ENCODE peak calls at places on chromosomes 13 and 19, in four cellular contexts. P is K562, M is WTC11, S is SK-N-SH. D is an unnamed sample.
A peak's percentile ranks its signal among the peaks of the same experiment; 100 is the strongest.

GRCh38 chr19:6686628-6686975 is 16.6 kb upstream of the TNFSF14 start:
- DNase-seq in P (no peak), M (no peak), S (no peak), D (no peak)

GRCh38 chr13:43545317-43545874 is 241.4 kb downstream of the ENOX1 start:
- DNase-seq in S (no peak), M (no peak), P (no peak), D (no peak)

GRCh38 chr13:39688278-39688677 is 32.8 kb downstream of the COG6 start:
- DNase-seq in M (no peak), S (no peak), P (no peak), D (no peak)

GRCh38 chr19:13850910-13851753 is 25.8 kb upstream of the NANOS3 start:
- DNase-seq in M (no peak), S (peak; percentile 42), P (peak; percentile 76), D (no peak)

GRCh38 chr19:6086081-6086858 is 24.0 kb downstream of the RFX2 start:
- DNase-seq in M (no peak), S (no peak), P (no peak), D (no peak)

GRCh38 chr19:1482361-1483066 is 3.5 kb upstream of the C19orf25 start:
- DNase-seq in M (no peak), S (peak; percentile 51), P (peak; percentile 59), D (no peak)

GRCh38 chr13:28177877-28178276 is 39.5 kb downstream of the PAN3 start:
- DNase-seq in S (no peak), P (no peak), M (no peak), D (no peak)

GRCh38 chr19:18274303-18274775 is at the start of gene IQCN:
- DNase-seq in S (no peak), P (no peak), M (no peak), D (no peak)

GRCh38 chr19:33459691-33460090 is 61.9 kb downstream of the PEPD start:
- DNase-seq in M (no peak), P (no peak), S (no peak), D (no peak)

GRCh38 chr13:24263652-24264051 is 45.7 kb upstream of the C1QTNF9 start:
- DNase-seq in S (no peak), P (no peak), M (no peak), D (no peak)

GRCh38 chr19:38711726-38712153 is 32.5 kb downstream of the CAPN12 start:
- DNase-seq in S (no peak), M (no peak), P (no peak), D (no peak)

GRCh38 chr19:18742838-18743237 is 48.3 kb downstream of the COMP start:
- DNase-seq in M (no peak), P (peak; percentile 42), S (no peak), D (no peak)

GRCh38 chr19:50324331-50324730 is 4.8 kb downstream of the KCNC3 start:
- DNase-seq in M (no peak), P (no peak), S (no peak), D (no peak)

GRCh38 chr13:112754281-112755025 is 64.6 kb downstream of the ATP11A start:
- DNase-seq in M (no peak), S (no peak), P (no peak), D (no peak)

GRCh38 chr13:105573134-105573533 is 962.3 kb downstream of the EFNB2 start:
- DNase-seq in S (no peak), M (no peak), P (no peak), D (no peak)

GRCh38 chr13:93151277-93151676 is 75.3 kb upstream of the GPC6 start:
- DNase-seq in M (no peak), P (no peak), S (no peak), D (no peak)

GRCh38 chr13:113852536-113853517 is 11.0 kb downstream of the GAS6 start:
- DNase-seq in S (no peak), M (no peak), P (no peak), D (no peak)

GRCh38 chr13:83019986-83020385 is 862.3 kb downstream of the SLITRK1 start:
- DNase-seq in M (no peak), P (no peak), S (no peak), D (no peak)

GRCh38 chr19:28932446-28932845 is 280.5 kb downstream of the UQCRFS1 start:
- DNase-seq in S (no peak), M (no peak), P (no peak), D (no peak)

GRCh38 chr13:48626077-48626449 is 27.7 kb upstream of the CYSLTR2 start:
- DNase-seq in P (no peak), S (no peak), M (no peak), D (no peak)

GRCh38 chr19:55418185-55418584 is 10.6 kb upstream of the UBE2S start:
- DNase-seq in S (peak; percentile 83), M (peak; percentile 71), P (peak; percentile 62), D (no peak)
- TF ChIP-seq USF1 in S (no peak), M (no peak), P (no peak), D (no peak)

GRCh38 chr19:36421749-36422481 is 3.5 kb upstream of the ZFP82 start:
- DNase-seq in S (no peak), P (no peak), M (no peak), D (no peak)
- TF ChIP-seq USF1 in S (no peak), P (no peak), M (no peak), D (no peak)

GRCh38 chr13:106680796-106681482 is 113.0 kb upstream of the ARGLU1 start:
- DNase-seq in M (peak; percentile 70), S (no peak), P (no peak), D (no peak)
- TF ChIP-seq USF1 in M (no peak), S (no peak), P (no peak), D (no peak)

GRCh38 chr19:42268704-42269517 is at the start of gene CIC:
- DNase-seq in S (peak; percentile 94), M (peak; percentile 100), P (peak; percentile 87), D (peak; percentile 100)

GRCh38 chr19:42271045-42271419 is 2.0 kb downstream of the CIC start:
- DNase-seq in P (no peak), M (no peak), S (no peak), D (no peak)

GRCh38 chr19:42271861-42272534 is 2.9 kb downstream of the CIC start:
- DNase-seq in S (no peak), P (no peak), M (no peak), D (no peak)

GRCh38 chr19:42269518-42270345 is 680 bp downstream of the CIC start:
- DNase-seq in P (no peak), M (no peak), S (no peak), D (no peak)

DNA sequence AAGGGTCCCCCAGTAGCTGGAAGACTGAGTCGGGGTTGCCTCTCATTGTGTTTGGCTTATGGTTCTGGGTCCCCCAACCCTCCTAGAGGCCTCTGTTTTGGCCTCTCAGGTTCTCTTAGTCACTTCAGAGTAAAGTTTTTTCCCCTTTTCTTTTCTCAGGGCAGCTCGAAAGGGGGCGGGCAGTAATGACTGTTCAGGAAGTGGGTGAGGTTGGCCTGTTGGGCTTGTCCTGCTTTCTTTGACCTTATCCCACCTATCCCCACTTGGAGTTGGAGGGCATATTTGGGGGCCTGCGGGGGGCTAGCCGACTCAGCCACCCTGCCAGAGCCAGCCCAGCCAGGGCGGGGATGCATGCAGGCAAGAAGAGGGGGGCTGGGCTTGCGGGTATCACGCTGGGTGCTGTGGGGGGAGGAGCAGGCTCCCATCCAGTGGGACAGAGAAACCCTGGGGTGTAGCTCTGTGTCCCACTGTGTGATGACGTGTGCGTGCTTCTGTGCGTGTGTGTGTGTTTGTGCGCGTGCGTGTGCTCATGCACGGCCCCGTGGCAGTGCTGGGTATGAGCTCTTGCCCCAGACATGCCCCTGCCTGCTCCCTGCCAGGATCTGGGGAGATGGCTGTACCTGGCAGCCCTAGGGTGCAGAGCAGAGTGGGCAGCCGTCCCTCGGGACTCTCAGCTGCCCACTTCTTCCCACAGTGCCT is 1.4 kb downstream of the CIC start:
- DNase-seq in M (no peak), P (peak; percentile 42), S (peak; percentile 49), D (no peak)
- TF ChIP-seq USF1 in M (no peak), P (no peak), S (no peak), D (no peak)

D was measured in GM12878.